ENCODE peak calls at places on chromosomes 7 and 10, in seven cellular contexts. L is AG04449; O is pancreas; Q is ELR; W is PC-3; K is stimulated activated CD8-positive, alpha-beta memory T cell treated with anti-CD3 and anti-CD28 coated beads, Interleukin-7, amount 100 ng/mL, for 24 hours; U is left cardiac atrium. N is an unnamed sample.

GRCh38 chr7:109901916-109902315 is 1189.0 kb upstream of the LRRN3 start:
- DNase-seq in U (no peak), W (peak), O (no peak), Q (peak), L (no peak), K (no peak), N (no peak)

GRCh38 chr7:115410427-115410805 is 488.5 kb downstream of the MDFIC start:
- DNase-seq in U (no peak), L (no peak), O (no peak), K (no peak), W (no peak), Q (no peak), N (no peak)

GRCh38 chr10:97901381-97901780 is 51.7 kb downstream of the GOLGA7B start:
- DNase-seq in K (no peak), O (no peak), L (no peak), W (no peak), Q (no peak), U (no peak), N (no peak)

GRCh38 chr10:62433181-62433692 is 59.1 kb downstream of the ZNF365 start:
- DNase-seq in K (peak), O (peak), L (peak), U (peak), W (peak), Q (peak), N (no peak)

GRCh38 chr10:88194041-88194887 is 330.8 kb downstream of the PTEN start:
- DNase-seq in K (peak), O (no peak), W (no peak), U (no peak), Q (peak), L (no peak), N (no peak)

GRCh38 chr7:148397985-148398384 is 192.6 kb upstream of the C7orf33 start:
- DNase-seq in U (no peak), Q (no peak), K (no peak), L (no peak), O (no peak), W (no peak), N (no peak)

GRCh38 chr10:94361161-94361794 is 1.5 kb downstream of the NOC3L start:
- DNase-seq in O (peak), L (no peak), Q (peak), W (peak), K (no peak), U (no peak), N (no peak)

GRCh38 chr10:21364196-21365114 is 161.0 kb downstream of the SKIDA1 start:
- DNase-seq in L (peak), W (peak), U (peak), Q (peak), K (no peak), O (no peak), N (no peak)

N was measured in WERI-Rb-1.